ENCODE peak calls at places on chromosomes 4 and X, in eight cellular contexts. One of them, this sample, is unnamed.

GRCh38 chr4:112302320-112303274 is 5.4 kb downstream of the ALPK1 start:
- DNase-seq in fibroblast of mammary gland: no peak
- DNase-seq in transverse colon: no peak
- DNase-seq in HAP-1: no peak
- DNase-seq in astrocyte of the cerebellum: no peak
- DNase-seq in neuronal stem cell: no peak
- DNase-seq in heart right ventricle: no peak
- DNase-seq in fibroblast of lung: no peak
- DNase-seq in this sample: no peak

GRCh38 chr4:128823025-128823661 is 13.6 kb downstream of the JADE1 start:
- DNase-seq in fibroblast of mammary gland: peak; percentile 95
- DNase-seq in transverse colon: no peak
- DNase-seq in HAP-1: no peak
- DNase-seq in astrocyte of the cerebellum: peak; percentile 60
- DNase-seq in neuronal stem cell: no peak
- DNase-seq in heart right ventricle: no peak
- DNase-seq in fibroblast of lung: peak; percentile 97
- DNase-seq in this sample: no peak

GRCh38 chr4:155759372-155760252 is 791 bp downstream of the GUCY1B1 start:
- DNase-seq in fibroblast of mammary gland: peak; percentile 39
- DNase-seq in transverse colon: peak; percentile 23
- DNase-seq in HAP-1: peak; percentile 77
- DNase-seq in astrocyte of the cerebellum: no peak
- DNase-seq in neuronal stem cell: peak; percentile 47
- DNase-seq in heart right ventricle: peak; percentile 86
- DNase-seq in fibroblast of lung: peak; percentile 23
- DNase-seq in this sample: no peak

GRCh38 chrX:106698693-106699092 is 27.8 kb upstream of the RNF128 start:
- DNase-seq in fibroblast of mammary gland: peak; percentile 54
- DNase-seq in transverse colon: no peak
- DNase-seq in HAP-1: no peak
- DNase-seq in astrocyte of the cerebellum: peak; percentile 4
- DNase-seq in neuronal stem cell: no peak
- DNase-seq in heart right ventricle: no peak
- DNase-seq in fibroblast of lung: peak; percentile 50
- DNase-seq in this sample: no peak

GRCh38 chr4:6076391-6076790 is 58.2 kb upstream of the C4orf50 start:
- DNase-seq in fibroblast of mammary gland: no peak
- DNase-seq in transverse colon: no peak
- DNase-seq in HAP-1: no peak
- DNase-seq in astrocyte of the cerebellum: no peak
- DNase-seq in neuronal stem cell: no peak
- DNase-seq in heart right ventricle: no peak
- DNase-seq in fibroblast of lung: no peak
- DNase-seq in this sample: no peak

GRCh38 chr4:110059556-110060191 is 138.7 kb downstream of the ELOVL6 start:
- DNase-seq in fibroblast of mammary gland: peak; percentile 68
- DNase-seq in transverse colon: peak; percentile 20
- DNase-seq in HAP-1: no peak
- DNase-seq in astrocyte of the cerebellum: no peak
- DNase-seq in neuronal stem cell: no peak
- DNase-seq in heart right ventricle: no peak
- DNase-seq in fibroblast of lung: no peak
- DNase-seq in this sample: no peak

GRCh38 chr4:185101354-185101890 is 41.6 kb upstream of the SLC25A4 start:
- DNase-seq in fibroblast of mammary gland: no peak
- DNase-seq in transverse colon: no peak
- DNase-seq in HAP-1: no peak
- DNase-seq in astrocyte of the cerebellum: no peak
- DNase-seq in neuronal stem cell: no peak
- DNase-seq in heart right ventricle: no peak
- DNase-seq in fibroblast of lung: no peak
- DNase-seq in this sample: no peak

GRCh38 chrX:130165703-130166502 is at the start of gene AIFM1:
- DNase-seq in fibroblast of mammary gland: peak; percentile 93
- DNase-seq in transverse colon: peak; percentile 92
- DNase-seq in HAP-1: peak; percentile 98
- DNase-seq in astrocyte of the cerebellum: peak; percentile 85
- DNase-seq in neuronal stem cell: peak; percentile 90
- DNase-seq in heart right ventricle: peak; percentile 91
- DNase-seq in fibroblast of lung: peak; percentile 98
- DNase-seq in this sample: peak; percentile 58

GRCh38 chrX:95383778-95384177 is 1300.9 kb upstream of the DIAPH2 start:
- DNase-seq in fibroblast of mammary gland: peak; percentile 3
- DNase-seq in transverse colon: no peak
- DNase-seq in HAP-1: no peak
- DNase-seq in astrocyte of the cerebellum: no peak
- DNase-seq in neuronal stem cell: no peak
- DNase-seq in heart right ventricle: no peak
- DNase-seq in fibroblast of lung: no peak
- DNase-seq in this sample: no peak

GRCh38 chr4:184444953-184445309 is 29.4 kb downstream of the IRF2 start:
- DNase-seq in fibroblast of mammary gland: no peak
- DNase-seq in transverse colon: peak; percentile 39
- DNase-seq in HAP-1: no peak
- DNase-seq in astrocyte of the cerebellum: no peak
- DNase-seq in neuronal stem cell: no peak
- DNase-seq in heart right ventricle: no peak
- DNase-seq in fibroblast of lung: no peak
- DNase-seq in this sample: no peak

GRCh38 chr4:139552908-139553307 is 3.1 kb downstream of the SETD7 start:
- DNase-seq in fibroblast of mammary gland: peak; percentile 43
- DNase-seq in transverse colon: no peak
- DNase-seq in HAP-1: no peak
- DNase-seq in astrocyte of the cerebellum: no peak
- DNase-seq in neuronal stem cell: no peak
- DNase-seq in heart right ventricle: peak; percentile 36
- DNase-seq in fibroblast of lung: no peak
- DNase-seq in this sample: no peak

GRCh38 chrX:1442724-1443367 is 9.9 kb downstream of the ASMTL start:
- DNase-seq in fibroblast of mammary gland: no peak
- DNase-seq in transverse colon: no peak
- DNase-seq in HAP-1: peak; percentile 4
- DNase-seq in astrocyte of the cerebellum: no peak
- DNase-seq in neuronal stem cell: no peak
- DNase-seq in heart right ventricle: no peak
- DNase-seq in fibroblast of lung: no peak
- DNase-seq in this sample: no peak

GRCh38 chr4:164261831-164262230 is 492.1 kb upstream of the SMIM31 start:
- DNase-seq in fibroblast of mammary gland: no peak
- DNase-seq in transverse colon: no peak
- DNase-seq in HAP-1: no peak
- DNase-seq in astrocyte of the cerebellum: no peak
- DNase-seq in neuronal stem cell: no peak
- DNase-seq in heart right ventricle: no peak
- DNase-seq in fibroblast of lung: no peak
- DNase-seq in this sample: no peak

GRCh38 chrX:124098089-124098488 is 136.6 kb downstream of the STAG2 start:
- DNase-seq in fibroblast of mammary gland: peak; percentile 54
- DNase-seq in transverse colon: no peak
- DNase-seq in HAP-1: no peak
- DNase-seq in astrocyte of the cerebellum: peak; percentile 9
- DNase-seq in neuronal stem cell: no peak
- DNase-seq in heart right ventricle: no peak
- DNase-seq in fibroblast of lung: peak; percentile 44
- DNase-seq in this sample: no peak

GRCh38 chrX:40175416-40176255 is 77.9 kb upstream of the BCOR start:
- DNase-seq in fibroblast of mammary gland: peak; percentile 47
- DNase-seq in transverse colon: peak; percentile 80
- DNase-seq in HAP-1: peak; percentile 86
- DNase-seq in astrocyte of the cerebellum: no peak
- DNase-seq in neuronal stem cell: no peak
- DNase-seq in heart right ventricle: peak; percentile 75
- DNase-seq in fibroblast of lung: peak; percentile 57
- DNase-seq in this sample: no peak

GRCh38 chr4:25162566-25162965 is 2.3 kb upstream of the SEPSECS start:
- DNase-seq in fibroblast of mammary gland: no peak
- DNase-seq in transverse colon: no peak
- DNase-seq in HAP-1: no peak
- DNase-seq in astrocyte of the cerebellum: no peak
- DNase-seq in neuronal stem cell: no peak
- DNase-seq in heart right ventricle: no peak
- DNase-seq in fibroblast of lung: no peak
- DNase-seq in this sample: no peak

GRCh38 chrX:78133561-78133960 is 5.9 kb downstream of the TAF9B start:
- DNase-seq in fibroblast of mammary gland: no peak
- DNase-seq in transverse colon: no peak
- DNase-seq in HAP-1: no peak
- DNase-seq in astrocyte of the cerebellum: no peak
- DNase-seq in neuronal stem cell: no peak
- DNase-seq in heart right ventricle: no peak
- DNase-seq in fibroblast of lung: no peak
- DNase-seq in this sample: no peak

GRCh38 chr4:1004557-1005485 is 6.6 kb upstream of the FGFRL1 start:
- DNase-seq in fibroblast of mammary gland: no peak
- DNase-seq in transverse colon: no peak
- DNase-seq in HAP-1: no peak
- DNase-seq in astrocyte of the cerebellum: no peak
- DNase-seq in neuronal stem cell: no peak
- DNase-seq in heart right ventricle: peak; percentile 62
- DNase-seq in fibroblast of lung: no peak
- DNase-seq in this sample: no peak

GRCh38 chrX:38664285-38664684 is 102.9 kb downstream of the TSPAN7 start:
- DNase-seq in fibroblast of mammary gland: peak; percentile 59
- DNase-seq in transverse colon: no peak
- DNase-seq in HAP-1: peak; percentile 34
- DNase-seq in astrocyte of the cerebellum: peak; percentile 27
- DNase-seq in neuronal stem cell: peak; percentile 9
- DNase-seq in heart right ventricle: peak; percentile 6
- DNase-seq in fibroblast of lung: peak; percentile 29
- DNase-seq in this sample: no peak

GRCh38 chrX:42466706-42467105 is 311.3 kb downstream of the PPP1R2C start:
- DNase-seq in fibroblast of mammary gland: peak; percentile 1
- DNase-seq in transverse colon: no peak
- DNase-seq in HAP-1: no peak
- DNase-seq in astrocyte of the cerebellum: no peak
- DNase-seq in neuronal stem cell: no peak
- DNase-seq in heart right ventricle: no peak
- DNase-seq in fibroblast of lung: no peak
- DNase-seq in this sample: no peak

GRCh38 chr4:37825943-37826281 is 574 bp upstream of the PGM2 start:
- DNase-seq in fibroblast of mammary gland: no peak
- DNase-seq in transverse colon: peak; percentile 18
- DNase-seq in HAP-1: peak; percentile 17
- DNase-seq in astrocyte of the cerebellum: no peak
- DNase-seq in neuronal stem cell: peak; percentile 40
- DNase-seq in heart right ventricle: peak; percentile 13
- DNase-seq in fibroblast of lung: no peak
- DNase-seq in this sample: no peak

GRCh38 chrX:105845661-105846060 is 23.3 kb downstream of the NRK start:
- DNase-seq in fibroblast of mammary gland: no peak
- DNase-seq in transverse colon: no peak
- DNase-seq in HAP-1: no peak
- DNase-seq in astrocyte of the cerebellum: no peak
- DNase-seq in neuronal stem cell: no peak
- DNase-seq in heart right ventricle: no peak
- DNase-seq in fibroblast of lung: no peak
- DNase-seq in this sample: no peak

GRCh38 chr4:10115657-10116624 is 658 bp downstream of the WDR1 start:
- DNase-seq in fibroblast of mammary gland: no peak
- DNase-seq in transverse colon: peak; percentile 87
- DNase-seq in HAP-1: peak; percentile 79
- DNase-seq in astrocyte of the cerebellum: no peak
- DNase-seq in neuronal stem cell: no peak
- DNase-seq in heart right ventricle: no peak
- DNase-seq in fibroblast of lung: peak; percentile 52
- DNase-seq in this sample: no peak

GRCh38 chr4:123017636-123018390 is 95.4 kb upstream of the NUDT6 start:
- DNase-seq in fibroblast of mammary gland: peak; percentile 51
- DNase-seq in transverse colon: no peak
- DNase-seq in HAP-1: no peak
- DNase-seq in astrocyte of the cerebellum: peak; percentile 66
- DNase-seq in neuronal stem cell: no peak
- DNase-seq in heart right ventricle: no peak
- DNase-seq in fibroblast of lung: peak; percentile 71
- DNase-seq in this sample: no peak

GRCh38 chr4:2515835-2516550 is 20.5 kb upstream of the FAM193A start:
- DNase-seq in fibroblast of mammary gland: no peak
- DNase-seq in transverse colon: no peak
- DNase-seq in HAP-1: no peak
- DNase-seq in astrocyte of the cerebellum: no peak
- DNase-seq in neuronal stem cell: no peak
- DNase-seq in heart right ventricle: peak; percentile 48
- DNase-seq in fibroblast of lung: no peak
- DNase-seq in this sample: no peak

GRCh38 chr4:151859646-151860045 is 98.8 kb upstream of the GATB start:
- DNase-seq in fibroblast of mammary gland: no peak
- DNase-seq in transverse colon: no peak
- DNase-seq in HAP-1: no peak
- DNase-seq in astrocyte of the cerebellum: no peak
- DNase-seq in neuronal stem cell: no peak
- DNase-seq in heart right ventricle: no peak
- DNase-seq in fibroblast of lung: no peak
- DNase-seq in this sample: no peak
- H3K4me3 ChIP-seq in fibroblast of mammary gland: no peak overlapping the region
- H3K4me3 ChIP-seq in transverse colon: no peak overlapping the region
- H3K4me3 ChIP-seq in HAP-1: no peak overlapping the region
- H3K4me3 ChIP-seq in astrocyte of the cerebellum: no peak overlapping the region
- H3K4me3 ChIP-seq in neuronal stem cell: no peak overlapping the region
- H3K4me3 ChIP-seq in heart right ventricle: no peak overlapping the region
- H3K4me3 ChIP-seq in fibroblast of lung: no peak overlapping the region
- H3K4me3 ChIP-seq in this sample: no peak overlapping the region

GRCh38 chr4:98929341-98930267 is 671 bp upstream of the EIF4E start:
- DNase-seq in fibroblast of mammary gland: peak; percentile 100
- DNase-seq in transverse colon: peak; percentile 75
- DNase-seq in HAP-1: peak; percentile 65
- DNase-seq in astrocyte of the cerebellum: peak; percentile 49
- DNase-seq in neuronal stem cell: no peak
- DNase-seq in heart right ventricle: peak; percentile 64
- DNase-seq in fibroblast of lung: peak; percentile 98
- DNase-seq in this sample: peak; percentile 52
- H3K4me3 ChIP-seq in fibroblast of mammary gland: peak overlapping the region; percentile 91
- H3K4me3 ChIP-seq in transverse colon: peak overlapping the region; percentile 69
- H3K4me3 ChIP-seq in HAP-1: peak overlapping the region; percentile 96
- H3K4me3 ChIP-seq in astrocyte of the cerebellum: peak overlapping the region; percentile 99
- H3K4me3 ChIP-seq in neuronal stem cell: peak overlapping the region; percentile 88
- H3K4me3 ChIP-seq in heart right ventricle: peak overlapping the region; percentile 91
- H3K4me3 ChIP-seq in fibroblast of lung: peak overlapping the region; percentile 93
- H3K4me3 ChIP-seq in this sample: peak overlapping the region; percentile 39

GRCh38 chrX:9278475-9279270 is 186.2 kb upstream of the TBL1X start:
- DNase-seq in fibroblast of mammary gland: peak; percentile 26
- DNase-seq in transverse colon: no peak
- DNase-seq in HAP-1: no peak
- DNase-seq in astrocyte of the cerebellum: no peak
- DNase-seq in neuronal stem cell: no peak
- DNase-seq in heart right ventricle: no peak
- DNase-seq in fibroblast of lung: no peak
- DNase-seq in this sample: no peak
- H3K4me3 ChIP-seq in fibroblast of mammary gland: no peak overlapping the region
- H3K4me3 ChIP-seq in transverse colon: no peak overlapping the region
- H3K4me3 ChIP-seq in HAP-1: no peak overlapping the region
- H3K4me3 ChIP-seq in astrocyte of the cerebellum: no peak overlapping the region
- H3K4me3 ChIP-seq in neuronal stem cell: no peak overlapping the region
- H3K4me3 ChIP-seq in heart right ventricle: no peak overlapping the region
- H3K4me3 ChIP-seq in fibroblast of lung: peak overlapping the region; percentile 45
- H3K4me3 ChIP-seq in this sample: no peak overlapping the region

DNA sequence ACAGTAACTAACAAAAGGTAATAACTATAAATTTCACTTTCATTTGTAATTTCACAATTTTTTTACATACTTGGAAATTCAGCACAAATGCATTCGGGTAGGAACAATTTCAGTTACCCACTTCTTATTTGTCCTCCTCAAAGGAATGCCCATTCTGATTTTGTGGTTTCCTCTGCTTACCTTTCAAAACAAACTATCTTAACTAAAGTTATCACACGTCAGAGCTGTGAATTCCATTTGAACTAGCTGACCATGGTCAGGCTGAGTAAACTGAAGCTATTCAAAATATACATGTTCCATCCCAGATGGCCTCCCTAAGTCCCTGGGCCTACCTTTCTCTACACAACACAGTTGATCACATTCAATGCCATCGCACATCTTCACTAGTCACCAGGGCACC is 4.5 kb downstream of the CTPS2 start:
- DNase-seq in fibroblast of mammary gland: no peak
- DNase-seq in transverse colon: no peak
- DNase-seq in HAP-1: no peak
- DNase-seq in astrocyte of the cerebellum: no peak
- DNase-seq in neuronal stem cell: no peak
- DNase-seq in heart right ventricle: no peak
- DNase-seq in fibroblast of lung: peak; percentile 62
- DNase-seq in this sample: no peak
- H3K4me3 ChIP-seq in fibroblast of mammary gland: no peak overlapping the region
- H3K4me3 ChIP-seq in transverse colon: no peak overlapping the region
- H3K4me3 ChIP-seq in HAP-1: no peak overlapping the region
- H3K4me3 ChIP-seq in astrocyte of the cerebellum: no peak overlapping the region
- H3K4me3 ChIP-seq in neuronal stem cell: no peak overlapping the region
- H3K4me3 ChIP-seq in heart right ventricle: no peak overlapping the region
- H3K4me3 ChIP-seq in fibroblast of lung: no peak overlapping the region
- H3K4me3 ChIP-seq in this sample: no peak overlapping the region

This sample was measured in iPS DF 6.9.